ENCODE peak calls at places on chromosomes 13 and 19, in six cellular contexts. One of them, this sample, is unnamed.

GRCh38 chr13:40141859-40142555 is 486.5 kb downstream of the COG6 start:
- DNase-seq in stomach: no peak
- DNase-seq in body of pancreas: no peak
- DNase-seq in heart left ventricle: no peak
- DNase-seq in Peyer's patch: no peak
- DNase-seq in uterus: no peak
- DNase-seq in this sample: no peak

GRCh38 chr13:97266328-97266727 is 44.2 kb downstream of the MBNL2 start:
- DNase-seq in stomach: no peak
- DNase-seq in body of pancreas: no peak
- DNase-seq in heart left ventricle: no peak
- DNase-seq in Peyer's patch: no peak
- DNase-seq in uterus: no peak
- DNase-seq in this sample: no peak

GRCh38 chr13:98103531-98103930 is 39.4 kb upstream of the FARP1 start:
- DNase-seq in stomach: no peak
- DNase-seq in body of pancreas: no peak
- DNase-seq in heart left ventricle: no peak
- DNase-seq in Peyer's patch: no peak
- DNase-seq in uterus: no peak
- DNase-seq in this sample: no peak

GRCh38 chr13:42065414-42065813 is 17.0 kb downstream of the DGKH start:
- DNase-seq in stomach: no peak
- DNase-seq in body of pancreas: no peak
- DNase-seq in heart left ventricle: no peak
- DNase-seq in Peyer's patch: no peak
- DNase-seq in uterus: no peak
- DNase-seq in this sample: no peak

GRCh38 chr19:17402982-17403855 is 2.2 kb downstream of the BST2 start:
- DNase-seq in stomach: no peak
- DNase-seq in body of pancreas: no peak
- DNase-seq in heart left ventricle: no peak
- DNase-seq in Peyer's patch: no peak
- DNase-seq in uterus: no peak
- DNase-seq in this sample: no peak

GRCh38 chr19:46745521-46746280 is at the start of gene FKRP:
- DNase-seq in stomach: peak; percentile 32
- DNase-seq in body of pancreas: no peak
- DNase-seq in heart left ventricle: no peak
- DNase-seq in Peyer's patch: no peak
- DNase-seq in uterus: no peak
- DNase-seq in this sample: no peak

GRCh38 chr19:46297700-46298476 is 1.0 kb downstream of the HIF3A start:
- DNase-seq in stomach: peak; percentile 50
- DNase-seq in body of pancreas: peak; percentile 42
- DNase-seq in heart left ventricle: peak; percentile 84
- DNase-seq in Peyer's patch: peak; percentile 65
- DNase-seq in uterus: peak; percentile 79
- DNase-seq in this sample: peak; percentile 69

GRCh38 chr19:14659886-14660489 is 14.7 kb downstream of the ADGRE3 start:
- DNase-seq in stomach: no peak
- DNase-seq in body of pancreas: no peak
- DNase-seq in heart left ventricle: no peak
- DNase-seq in Peyer's patch: no peak
- DNase-seq in uterus: no peak
- DNase-seq in this sample: no peak

GRCh38 chr19:42683917-42684513 is 56.3 kb downstream of the PSG3 start:
- DNase-seq in stomach: no peak
- DNase-seq in body of pancreas: no peak
- DNase-seq in heart left ventricle: no peak
- DNase-seq in Peyer's patch: peak; percentile 48
- DNase-seq in uterus: no peak
- DNase-seq in this sample: no peak

GRCh38 chr13:54356849-54357248 is 1328.2 kb downstream of the OLFM4 start:
- DNase-seq in stomach: no peak
- DNase-seq in body of pancreas: no peak
- DNase-seq in heart left ventricle: no peak
- DNase-seq in Peyer's patch: no peak
- DNase-seq in uterus: no peak
- DNase-seq in this sample: no peak

GRCh38 chr13:108213946-108214345 is 1.4 kb downstream of the LIG4 start:
- DNase-seq in stomach: no peak
- DNase-seq in body of pancreas: no peak
- DNase-seq in heart left ventricle: no peak
- DNase-seq in Peyer's patch: no peak
- DNase-seq in uterus: no peak
- DNase-seq in this sample: no peak

GRCh38 chr19:36674201-36674600 is 7.6 kb upstream of the ZNF461 start:
- DNase-seq in stomach: no peak
- DNase-seq in body of pancreas: no peak
- DNase-seq in heart left ventricle: no peak
- DNase-seq in Peyer's patch: no peak
- DNase-seq in uterus: no peak
- DNase-seq in this sample: no peak

GRCh38 chr13:51971520-51972426 is 39.5 kb downstream of the ATP7B start:
- DNase-seq in stomach: no peak
- DNase-seq in body of pancreas: no peak
- DNase-seq in heart left ventricle: no peak
- DNase-seq in Peyer's patch: no peak
- DNase-seq in uterus: no peak
- DNase-seq in this sample: no peak

GRCh38 chr19:769610-770009 is 18.7 kb downstream of the MISP start:
- DNase-seq in stomach: no peak
- DNase-seq in body of pancreas: no peak
- DNase-seq in heart left ventricle: no peak
- DNase-seq in Peyer's patch: no peak
- DNase-seq in uterus: no peak
- DNase-seq in this sample: no peak

GRCh38 chr19:911197-912033 is 1.6 kb downstream of the R3HDM4 start:
- DNase-seq in stomach: no peak
- DNase-seq in body of pancreas: no peak
- DNase-seq in heart left ventricle: no peak
- DNase-seq in Peyer's patch: no peak
- DNase-seq in uterus: no peak
- DNase-seq in this sample: no peak

GRCh38 chr13:33139186-33139585 is 123.0 kb downstream of the KL start:
- DNase-seq in stomach: no peak
- DNase-seq in body of pancreas: peak; percentile 43
- DNase-seq in heart left ventricle: peak; percentile 75
- DNase-seq in Peyer's patch: peak; percentile 63
- DNase-seq in uterus: peak; percentile 31
- DNase-seq in this sample: peak; percentile 42

GRCh38 chr13:43044720-43045301 is 21.4 kb downstream of the DNAJC15 start:
- DNase-seq in stomach: no peak
- DNase-seq in body of pancreas: no peak
- DNase-seq in heart left ventricle: no peak
- DNase-seq in Peyer's patch: no peak
- DNase-seq in uterus: no peak
- DNase-seq in this sample: no peak

GRCh38 chr19:35268546-35269424 is at the start of gene USF2:
- DNase-seq in stomach: peak; percentile 78
- DNase-seq in body of pancreas: peak; percentile 79
- DNase-seq in heart left ventricle: peak; percentile 80
- DNase-seq in Peyer's patch: peak; percentile 91
- DNase-seq in uterus: peak; percentile 69
- DNase-seq in this sample: peak; percentile 80

GRCh38 chr19:19508217-19508616 is 7.1 kb downstream of the TSSK6 start:
- DNase-seq in stomach: no peak
- DNase-seq in body of pancreas: no peak
- DNase-seq in heart left ventricle: no peak
- DNase-seq in Peyer's patch: no peak
- DNase-seq in uterus: no peak
- DNase-seq in this sample: no peak

GRCh38 chr19:50910722-50911121 is 473 bp downstream of the KLK4 start:
- DNase-seq in stomach: no peak
- DNase-seq in body of pancreas: no peak
- DNase-seq in heart left ventricle: no peak
- DNase-seq in Peyer's patch: no peak
- DNase-seq in uterus: no peak
- DNase-seq in this sample: no peak

GRCh38 chr19:50909240-50910070 is 1.7 kb downstream of the KLK4 start:
- DNase-seq in stomach: peak; percentile 29
- DNase-seq in body of pancreas: peak; percentile 31
- DNase-seq in heart left ventricle: no peak
- DNase-seq in Peyer's patch: peak; percentile 81
- DNase-seq in uterus: peak; percentile 19
- DNase-seq in this sample: peak; percentile 84

GRCh38 chr19:50911206-50912101 is at the start of gene KLK4:
- DNase-seq in stomach: no peak
- DNase-seq in body of pancreas: no peak
- DNase-seq in heart left ventricle: no peak
- DNase-seq in Peyer's patch: no peak
- DNase-seq in uterus: no peak
- DNase-seq in this sample: no peak

GRCh38 chr19:50912727-50913716 is 1.8 kb upstream of the KLK4 start:
- DNase-seq in stomach: no peak
- DNase-seq in body of pancreas: no peak
- DNase-seq in heart left ventricle: no peak
- DNase-seq in Peyer's patch: no peak
- DNase-seq in uterus: no peak
- DNase-seq in this sample: no peak

DNA sequence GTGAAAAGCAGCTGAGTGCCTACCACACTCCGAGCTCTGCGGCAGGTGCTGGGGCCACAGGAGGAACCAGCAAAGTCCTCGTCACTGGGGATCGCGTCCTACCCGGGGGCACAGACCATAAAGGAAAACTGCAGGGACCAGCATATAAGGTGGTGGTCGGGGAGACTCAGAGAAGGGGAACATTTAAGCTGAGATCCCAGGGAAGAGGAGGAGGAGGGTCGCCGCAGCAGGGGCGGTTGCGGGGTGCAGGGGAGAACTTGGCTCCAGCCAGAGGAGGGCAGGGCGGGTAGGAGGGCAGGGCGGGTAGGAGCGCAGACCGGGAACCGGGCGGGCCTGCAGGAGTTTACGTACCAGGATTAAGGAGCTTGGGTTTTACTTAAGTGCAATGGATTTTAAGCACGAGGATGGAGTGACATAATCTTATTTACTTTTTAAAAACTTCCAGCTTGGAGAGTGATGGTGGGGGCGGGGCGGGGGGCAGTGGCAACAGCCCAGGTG is 956 bp upstream of the KLK4 start:
- DNase-seq in stomach: no peak
- DNase-seq in body of pancreas: no peak
- DNase-seq in heart left ventricle: no peak
- DNase-seq in Peyer's patch: no peak
- DNase-seq in uterus: no peak
- DNase-seq in this sample: no peak
- H3K27me3 ChIP-seq in stomach: peaks cover 12% of the 10 kb centered on the region
- H3K27me3 ChIP-seq in body of pancreas: no peaks in the 10 kb centered on the region
- H3K27me3 ChIP-seq in heart left ventricle: peaks cover 22% of the 10 kb centered on the region
- H3K27me3 ChIP-seq in Peyer's patch: no peaks in the 10 kb centered on the region
- H3K27me3 ChIP-seq in uterus: no peaks in the 10 kb centered on the region
- H3K27me3 ChIP-seq in this sample: peaks cover 85% of the 10 kb centered on the region

GRCh38 chr13:27401210-27401609 is 23.2 kb upstream of the GTF3A start:
- DNase-seq in stomach: no peak
- DNase-seq in body of pancreas: no peak
- DNase-seq in heart left ventricle: no peak
- DNase-seq in Peyer's patch: peak; percentile 54
- DNase-seq in uterus: no peak
- DNase-seq in this sample: peak; percentile 66

GRCh38 chr13:27403727-27404385 is 20.6 kb upstream of the GTF3A start:
- DNase-seq in stomach: peak; percentile 79
- DNase-seq in body of pancreas: peak; percentile 62
- DNase-seq in heart left ventricle: no peak
- DNase-seq in Peyer's patch: no peak
- DNase-seq in uterus: no peak
- DNase-seq in this sample: peak; percentile 49

GRCh38 chr13:27405521-27406134 is 18.8 kb upstream of the GTF3A start:
- DNase-seq in stomach: no peak
- DNase-seq in body of pancreas: no peak
- DNase-seq in heart left ventricle: no peak
- DNase-seq in Peyer's patch: peak; percentile 64
- DNase-seq in uterus: no peak
- DNase-seq in this sample: peak; percentile 48

GRCh38 chr13:27404680-27405079 is 19.7 kb upstream of the GTF3A start:
- DNase-seq in stomach: peak; percentile 59
- DNase-seq in body of pancreas: peak; percentile 73
- DNase-seq in heart left ventricle: no peak
- DNase-seq in Peyer's patch: peak; percentile 70
- DNase-seq in uterus: no peak
- DNase-seq in this sample: peak; percentile 77

DNA sequence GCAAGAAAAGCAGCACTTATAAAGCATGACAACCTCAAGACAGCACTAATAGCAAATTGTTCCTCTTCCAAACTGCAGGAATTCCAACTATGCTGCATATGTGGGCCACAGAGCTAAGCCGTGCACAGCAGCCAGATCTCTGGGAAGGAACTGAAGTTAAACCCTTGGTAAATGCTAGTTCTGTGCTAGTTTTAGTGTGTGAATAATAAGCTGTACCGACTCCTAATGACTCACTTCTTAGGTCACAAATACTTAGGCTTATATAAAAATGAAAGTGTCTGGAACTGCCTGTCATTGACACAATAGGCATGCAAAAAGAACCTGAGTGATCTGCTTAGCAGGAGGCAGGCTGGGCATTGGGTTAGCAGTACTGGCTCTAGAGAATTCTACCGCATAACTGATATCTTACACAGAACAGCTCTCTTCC is 21.2 kb upstream of the GTF3A start:
- DNase-seq in stomach: no peak
- DNase-seq in body of pancreas: peak; percentile 29
- DNase-seq in heart left ventricle: no peak
- DNase-seq in Peyer's patch: no peak
- DNase-seq in uterus: no peak
- DNase-seq in this sample: no peak
- H3K27ac ChIP-seq in stomach: peak overlapping the region; percentile 86
- H3K27ac ChIP-seq in body of pancreas: peak overlapping the region; percentile 94
- H3K27ac ChIP-seq in heart left ventricle: peak overlapping the region; percentile 35
- H3K27ac ChIP-seq in Peyer's patch: peak overlapping the region; percentile 71
- H3K27ac ChIP-seq in uterus: peak overlapping the region; percentile 29
- H3K27ac ChIP-seq in this sample: peak overlapping the region; percentile 80

GRCh38 chr19:58439576-58440554 is at the start of gene ZNF132:
- DNase-seq in stomach: peak; percentile 96
- DNase-seq in body of pancreas: peak; percentile 97
- DNase-seq in heart left ventricle: peak; percentile 98
- DNase-seq in Peyer's patch: peak; percentile 99
- DNase-seq in uterus: peak; percentile 99
- DNase-seq in this sample: peak; percentile 96
- TF ChIP-seq POLR2A in stomach: no peak
- TF ChIP-seq POLR2A in body of pancreas: peak; percentile 55
- TF ChIP-seq POLR2A in heart left ventricle: no peak
- TF ChIP-seq POLR2A in Peyer's patch: no peak
- TF ChIP-seq POLR2A in uterus: no peak
- TF ChIP-seq POLR2A in this sample: peak; percentile 10

DNA sequence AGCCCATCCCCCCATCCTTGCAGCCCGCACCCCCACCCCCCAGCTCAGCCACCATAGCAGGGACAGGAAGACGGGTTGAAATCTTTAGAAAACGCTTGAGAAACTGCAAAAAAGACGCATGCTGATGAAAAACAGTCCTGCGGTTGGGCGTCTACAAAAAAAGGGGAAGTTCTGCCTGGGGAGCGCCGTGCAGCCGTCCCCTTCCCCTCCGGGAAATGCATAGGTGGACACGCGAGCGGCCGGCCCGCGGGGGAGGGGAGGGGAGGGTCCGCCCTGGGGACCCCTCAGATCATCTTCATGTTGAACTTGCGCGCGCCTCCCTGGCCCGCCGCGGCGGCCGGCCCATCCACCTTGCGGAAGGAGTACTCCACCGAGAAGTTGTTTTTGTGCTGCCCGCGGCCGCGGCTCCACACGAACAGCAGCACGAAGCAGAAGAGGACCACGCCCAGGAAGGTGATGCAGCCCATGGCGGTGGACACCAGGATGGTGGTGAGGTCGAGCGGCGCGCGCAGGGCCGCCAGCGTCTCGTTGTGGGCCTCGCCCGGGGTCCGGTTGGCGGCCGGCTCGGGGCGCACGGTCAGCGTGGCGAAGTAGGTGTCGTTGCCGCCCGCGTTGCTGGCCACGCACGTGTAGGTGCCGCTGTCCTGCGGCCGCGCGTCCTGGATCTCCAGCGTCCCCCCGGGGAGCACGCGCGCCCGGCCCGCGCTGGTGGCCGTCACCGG is 7.9 kb upstream of the PEAK3 start:
- DNase-seq in stomach: peak; percentile 41
- DNase-seq in body of pancreas: no peak
- DNase-seq in heart left ventricle: no peak
- DNase-seq in Peyer's patch: peak; percentile 90
- DNase-seq in uterus: no peak
- DNase-seq in this sample: peak; percentile 53
- H3K27me3 ChIP-seq in stomach: peaks cover 17% of the 10 kb centered on the region
- H3K27me3 ChIP-seq in body of pancreas: peaks cover 39% of the 10 kb centered on the region
- H3K27me3 ChIP-seq in heart left ventricle: peaks cover 41% of the 10 kb centered on the region
- H3K27me3 ChIP-seq in Peyer's patch: no peaks in the 10 kb centered on the region
- H3K27me3 ChIP-seq in uterus: peaks cover 11% of the 10 kb centered on the region
- H3K27me3 ChIP-seq in this sample: peaks cover 79% of the 10 kb centered on the region

This sample was measured in transverse colon.